ENCODE peak calls at places on chromosomes 13 and 19, in seven cellular contexts. N is T-helper 1 cell; K is T-cell; A is type B pancreatic cell; T is activated CD4-positive, alpha-beta T cell treated with anti-CD3 and anti-CD28 coated beads for 48 hours; P is mucosa of descending colon; L is astrocyte of the spinal cord. B is an unnamed sample.

GRCh38 chr19:37963190-37963947 is 56.4 kb downstream of the SIPA1L3 start:
- DNase-seq in N (no peak), K (no peak), A (no peak), T (no peak), P (no peak), L (peak), B (no peak)

GRCh38 chr19:7676376-7676775 is 514 bp upstream of the MCEMP1 start:
- DNase-seq in N (no peak), K (no peak), A (no peak), T (no peak), P (no peak), L (no peak), B (no peak)

GRCh38 chr13:50468849-50469669 is 374.4 kb downstream of the DLEU7 start:
- DNase-seq in N (no peak), K (no peak), A (no peak), T (no peak), P (no peak), L (no peak), B (no peak)

GRCh38 chr13:49833402-49833801 is 40.9 kb upstream of the KPNA3 start:
- DNase-seq in N (no peak), K (no peak), A (no peak), T (no peak), P (no peak), L (no peak), B (no peak)

GRCh38 chr13:105638446-105638845 is 897.0 kb downstream of the EFNB2 start:
- DNase-seq in N (no peak), K (no peak), A (no peak), T (no peak), P (no peak), L (no peak), B (no peak)

GRCh38 chr13:31207630-31208549 is 8.1 kb downstream of the B3GLCT start:
- DNase-seq in N (no peak), K (no peak), A (no peak), T (no peak), P (no peak), L (peak), B (no peak)

GRCh38 chr19:48573163-48573505 is 21.2 kb downstream of the SULT2B1 start:
- DNase-seq in N (no peak), K (no peak), A (no peak), T (no peak), P (no peak), L (no peak), B (no peak)

GRCh38 chr13:29679357-29680050 is 84.0 kb upstream of the SLC7A1 start:
- DNase-seq in N (no peak), K (no peak), A (no peak), T (no peak), P (peak), L (no peak), B (no peak)

GRCh38 chr13:70523622-70524021 is 415.4 kb upstream of the KLHL1 start:
- DNase-seq in N (no peak), K (no peak), A (no peak), T (no peak), P (no peak), L (peak), B (no peak)

GRCh38 chr19:15393963-15394362 is 14.4 kb upstream of the AKAP8 start:
- DNase-seq in N (no peak), K (no peak), A (no peak), T (no peak), P (no peak), L (no peak), B (no peak)

B was measured in stimulated activated naive CD4-positive, alpha-beta T cell treated with Interleukin-2 at 50 U/mL for 16 hours.